ENCODE peak calls at places on chromosome 12, in four cellular contexts. X is HepG2, A is WTC11, I is K562. K is an unnamed sample.

GRCh38 chr12:47023311-47023710 is 56.1 kb upstream of the PCED1B start:
- DNase-seq in X (no peak), A (no peak), I (no peak), K (no peak)

GRCh38 chr12:8560986-8561385 is 20.3 kb upstream of the CLEC4E start:
- DNase-seq in X (no peak), A (no peak), I (no peak), K (no peak)

GRCh38 chr12:52789637-52790426 is 6.1 kb downstream of the KRT3 start:
- DNase-seq in X (no peak), A (peak), I (peak), K (no peak)

GRCh38 chr12:109047081-109047805 is 5.1 kb upstream of the USP30 start:
- DNase-seq in X (no peak), A (no peak), I (no peak), K (no peak)

GRCh38 chr12:126108247-126108646 is 1043.0 kb downstream of the AACS start:
- DNase-seq in X (no peak), A (no peak), I (no peak), K (no peak)

GRCh38 chr12:12999959-13000615 is at the start of gene HEBP1:
- DNase-seq in X (peak), A (peak), I (peak), K (peak)

GRCh38 chr12:67482751-67483661 is 165.5 kb upstream of the DYRK2 start:
- DNase-seq in X (no peak), A (no peak), I (no peak), K (no peak)

GRCh38 chr12:108297895-108298760 is 41.0 kb downstream of the CMKLR1 start:
- DNase-seq in X (no peak), A (no peak), I (no peak), K (no peak)

GRCh38 chr12:45050751-45051489 is at the start of gene DBX2:
- DNase-seq in X (no peak), A (peak), I (no peak), K (peak)

GRCh38 chr12:75378354-75378753 is 12.5 kb upstream of the GLIPR1L2 start:
- DNase-seq in X (no peak), A (no peak), I (no peak), K (no peak)

GRCh38 chr12:62817556-62818271 is 117.2 kb downstream of the PPM1H start:
- DNase-seq in X (no peak), A (no peak), I (peak), K (peak)

GRCh38 chr12:124919646-124920352 is 5.3 kb upstream of the UBC start:
- DNase-seq in X (no peak), A (no peak), I (peak), K (no peak)

GRCh38 chr12:2868986-2869385 is 8.0 kb downstream of the FOXM1 start:
- DNase-seq in X (no peak), A (no peak), I (no peak), K (no peak)

GRCh38 chr12:4169959-4170358 is 103.6 kb upstream of the CCND2 start:
- DNase-seq in X (no peak), A (no peak), I (no peak), K (no peak)

GRCh38 chr12:58927112-58927511 is 6.8 kb upstream of the LRIG3 start:
- DNase-seq in X (no peak), A (no peak), I (no peak), K (no peak)

GRCh38 chr12:104752883-104753282 is 205.2 kb downstream of the SLC41A2 start:
- DNase-seq in X (no peak), A (no peak), I (no peak), K (no peak)

GRCh38 chr12:662541-663292 is 528 bp downstream of the NINJ2 start:
- DNase-seq in X (no peak), A (no peak), I (no peak), K (no peak)
- TF ChIP-seq ELF4 in X (no peak), A (no peak), I (no peak), K (no peak)

GRCh38 chr12:40197590-40197989 is 27.2 kb upstream of the LRRK2 start:
- DNase-seq in X (no peak), A (no peak), I (no peak), K (no peak)

GRCh38 chr12:40204337-40204736 is 20.5 kb upstream of the LRRK2 start:
- DNase-seq in X (no peak), A (no peak), I (no peak), K (no peak)

GRCh38 chr12:40198601-40199000 is 26.2 kb upstream of the LRRK2 start:
- DNase-seq in X (no peak), A (no peak), I (no peak), K (no peak)

GRCh38 chr12:40203060-40203430 is 21.8 kb upstream of the LRRK2 start:
- DNase-seq in X (no peak), A (no peak), I (no peak), K (no peak)

GRCh38 chr12:40202095-40203059 is 22.4 kb upstream of the LRRK2 start:
- DNase-seq in X (no peak), A (no peak), I (no peak), K (no peak)
- TF ChIP-seq ELF4 in X (no peak), A (no peak), I (no peak), K (no peak)

DNA sequence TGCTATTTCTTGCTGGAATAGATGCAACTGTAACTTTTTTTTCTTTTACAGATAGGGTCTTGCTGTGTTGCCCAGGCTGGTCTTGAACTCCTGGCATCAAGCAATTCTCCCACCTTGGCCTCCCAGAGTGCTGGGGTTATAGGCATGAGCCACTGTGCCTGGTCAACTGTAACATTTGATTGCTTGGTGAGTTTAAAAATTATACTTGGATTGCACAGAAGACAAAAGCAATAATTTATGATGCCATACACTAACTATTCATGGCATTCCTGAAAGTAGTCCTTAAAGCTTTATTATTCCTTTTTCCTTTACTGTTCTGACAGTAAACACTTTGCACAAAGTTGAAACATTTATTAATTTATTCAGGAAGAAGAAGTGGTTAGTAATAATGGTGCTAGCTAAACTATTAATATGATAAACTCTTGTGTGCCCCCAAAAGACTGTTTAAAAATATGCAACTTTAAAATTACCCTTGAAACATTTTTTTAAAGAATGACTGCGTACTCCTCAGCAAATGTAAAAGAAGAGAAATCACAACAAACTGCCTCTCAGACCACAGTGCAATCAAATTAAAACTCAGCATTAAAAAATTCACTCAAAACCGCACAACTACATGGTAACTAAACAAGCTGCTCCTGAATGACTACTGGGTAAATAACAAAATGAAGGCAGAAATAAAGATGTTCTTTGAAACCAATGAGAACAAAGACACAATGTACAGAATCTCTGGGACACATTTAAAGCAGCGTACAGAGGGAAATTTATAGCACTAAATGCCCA is 8.3 kb downstream of the PTPRB start:
- DNase-seq in X (no peak), A (no peak), I (no peak), K (no peak)
- TF ChIP-seq ELF4 in X (no peak), A (no peak), I (no peak), K (no peak)

DNA sequence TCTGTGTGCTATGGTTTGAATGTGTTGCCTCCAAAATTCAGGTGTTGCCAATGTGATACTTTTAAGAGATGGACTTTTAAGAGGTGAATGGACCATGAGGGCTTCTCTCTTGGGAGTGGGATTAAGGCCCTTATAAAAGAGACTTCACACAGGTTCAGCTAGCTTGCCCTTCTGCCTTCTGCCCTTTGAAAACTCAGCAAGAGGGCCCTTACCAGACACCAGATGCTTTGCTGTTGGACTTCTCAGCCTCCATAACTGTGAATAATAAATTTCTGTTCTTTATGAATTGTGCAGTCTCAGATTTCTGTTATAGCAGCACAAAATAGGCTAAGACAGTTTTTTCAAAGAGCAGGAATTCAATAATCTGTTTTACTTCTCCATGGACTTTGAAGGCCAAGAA is 86.1 kb downstream of the DIP2B start:
- DNase-seq in X (no peak), A (no peak), I (no peak), K (no peak)
- TF ChIP-seq ELF4 in X (no peak), A (no peak), I (no peak), K (no peak)

DNA sequence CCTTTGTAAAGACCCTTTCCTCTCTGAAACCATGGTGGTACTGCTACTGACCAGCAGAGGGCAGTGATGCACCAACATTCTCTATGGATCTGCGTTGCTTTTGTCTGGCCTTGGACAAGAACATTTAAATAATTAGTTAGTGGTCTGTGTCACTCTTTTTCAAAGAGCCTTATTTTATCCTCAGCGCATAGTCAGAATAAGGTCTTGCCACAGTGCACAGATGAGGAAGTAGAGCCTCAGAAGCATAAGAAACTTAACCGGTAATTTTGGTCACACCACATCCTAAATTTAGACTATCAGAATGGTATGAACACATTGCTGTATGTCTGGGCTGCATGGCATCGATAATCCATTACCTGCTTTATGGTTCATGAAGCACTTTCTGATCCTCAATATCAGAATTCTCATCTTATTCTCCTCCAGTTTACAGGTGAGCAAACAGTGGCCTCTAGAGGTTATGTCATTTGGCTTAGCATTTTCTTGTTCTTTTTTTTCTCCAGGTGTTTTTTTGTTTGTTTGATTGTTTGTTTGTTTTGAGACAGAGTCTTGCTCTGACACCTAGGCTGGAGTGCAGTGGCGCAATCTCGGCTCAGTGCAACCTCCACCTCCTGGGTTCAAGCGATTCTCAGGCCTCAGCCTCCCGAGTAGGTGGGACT is 23.7 kb upstream of the IFT81 start:
- DNase-seq in X (peak), A (peak), I (peak), K (peak)
- TF ChIP-seq ELF4 in X (no peak), A (no peak), I (no peak), K (no peak)